ENCODE peak calls at places on chromosome 18, in five cellular contexts. S is stomach, V is ovary, O is breast epithelium, Z is H54. E is an unnamed sample.

GRCh38 chr18:2903006-2903405 is 56.2 kb downstream of the EMILIN2 start:
- DNase-seq in S (no peak), V (peak), O (peak), Z (peak), E (no peak)

GRCh38 chr18:48290162-48290926 is 118.8 kb downstream of the ZBTB7C start:
- DNase-seq in S (no peak), V (no peak), O (no peak), Z (no peak), E (peak)

GRCh38 chr18:57659463-57660102 is 37.9 kb upstream of the NARS1 start:
- DNase-seq in S (no peak), V (no peak), O (no peak), Z (no peak), E (no peak)

GRCh38 chr18:48711651-48712486 is 173.0 kb downstream of the CTIF start:
- DNase-seq in S (no peak), V (no peak), O (no peak), Z (peak), E (no peak)

GRCh38 chr18:32167980-32168379 is 21.9 kb upstream of the MEP1B start:
- DNase-seq in S (no peak), V (no peak), O (no peak), Z (no peak), E (no peak)

GRCh38 chr18:78171954-78172353 is 807.7 kb upstream of the SALL3 start:
- DNase-seq in S (no peak), V (no peak), O (no peak), Z (no peak), E (no peak)

GRCh38 chr18:72898870-72899840 is 31.4 kb upstream of the NETO1 start:
- DNase-seq in S (no peak), V (no peak), O (no peak), Z (no peak), E (no peak)

GRCh38 chr18:43634994-43635393 is 357.7 kb upstream of the SYT4 start:
- DNase-seq in S (no peak), V (no peak), O (no peak), Z (no peak), E (no peak)

GRCh38 chr18:39414009-39414700 is 1848.6 kb upstream of the CELF4 start:
- DNase-seq in S (no peak), V (no peak), O (no peak), Z (peak), E (no peak)

GRCh38 chr18:23864620-23865019 is 149.9 kb upstream of the TTC39C start:
- DNase-seq in S (no peak), V (no peak), O (no peak), Z (no peak), E (no peak)

DNA sequence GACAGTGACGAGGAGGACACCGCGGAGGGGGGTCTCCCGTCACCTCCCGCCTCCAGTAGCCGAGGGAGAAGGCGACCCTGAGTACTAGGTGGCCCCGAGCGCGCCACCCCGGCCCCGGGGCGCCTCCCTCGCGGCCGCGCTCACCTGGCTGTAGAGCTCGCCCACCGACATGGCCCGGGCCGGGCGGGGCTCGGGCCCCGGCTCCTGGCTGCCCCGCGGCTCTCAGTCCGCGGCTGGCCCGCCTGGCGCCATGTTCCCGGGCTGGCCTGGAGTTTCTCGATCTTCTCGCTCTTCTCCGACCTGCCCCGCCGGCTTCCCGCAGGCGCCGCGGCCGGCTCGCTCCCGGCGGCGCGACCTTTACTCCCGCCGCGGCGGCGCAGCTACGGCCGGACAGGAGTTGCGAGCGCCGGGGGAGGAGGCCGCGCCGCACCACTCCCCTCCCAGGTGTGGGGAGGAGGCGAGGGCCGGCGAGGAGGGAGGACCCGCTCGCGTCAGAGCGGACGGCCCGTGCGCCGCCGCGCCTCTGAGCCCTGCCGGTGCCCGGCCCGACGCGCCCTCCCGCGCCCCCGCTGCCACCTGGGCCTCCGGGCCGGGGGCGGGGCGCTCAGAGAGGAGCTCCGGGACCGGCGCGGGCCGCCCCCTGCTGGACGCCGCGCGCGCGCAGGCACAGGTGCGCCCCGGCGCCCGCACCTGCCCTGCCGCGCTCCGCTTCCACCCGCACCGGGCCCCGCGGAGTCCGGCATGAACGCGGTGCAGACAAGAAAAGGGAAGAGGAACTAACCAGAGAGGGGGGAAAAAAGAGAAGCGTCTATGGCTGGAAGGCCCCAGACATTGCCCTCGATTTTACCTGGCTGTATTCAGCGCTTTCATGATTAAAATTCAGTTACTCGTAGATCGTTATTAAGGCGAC is at the start of gene MYO5B:
- DNase-seq in S (peak), V (no peak), O (peak), Z (no peak), E (no peak)
- TF ChIP-seq POLR2A in S (no peak), V (no peak), O (no peak), Z (no peak), E (no peak)

GRCh38 chr18:11981383-11981632 is at the start of gene IMPA2:
- DNase-seq in S (no peak), V (no peak), O (no peak), Z (no peak), E (no peak)
- TF ChIP-seq POLR2A in S (no peak), V (peak), O (peak), Z (peak), E (peak)

GRCh38 chr18:11726556-11726955 is 37.5 kb downstream of the GNAL start:
- DNase-seq in S (no peak), V (no peak), O (no peak), Z (no peak), E (no peak)

GRCh38 chr18:11733031-11733430 is 44.0 kb downstream of the GNAL start:
- DNase-seq in S (peak), V (peak), O (peak), Z (peak), E (no peak)

GRCh38 chr18:11728247-11728646 is 39.2 kb downstream of the GNAL start:
- DNase-seq in S (no peak), V (no peak), O (no peak), Z (no peak), E (no peak)

GRCh38 chr18:11729556-11729955 is 40.5 kb downstream of the GNAL start:
- DNase-seq in S (no peak), V (no peak), O (no peak), Z (no peak), E (no peak)
- TF ChIP-seq POLR2A in S (no peak), V (no peak), O (no peak), Z (no peak), E (no peak)

DNA sequence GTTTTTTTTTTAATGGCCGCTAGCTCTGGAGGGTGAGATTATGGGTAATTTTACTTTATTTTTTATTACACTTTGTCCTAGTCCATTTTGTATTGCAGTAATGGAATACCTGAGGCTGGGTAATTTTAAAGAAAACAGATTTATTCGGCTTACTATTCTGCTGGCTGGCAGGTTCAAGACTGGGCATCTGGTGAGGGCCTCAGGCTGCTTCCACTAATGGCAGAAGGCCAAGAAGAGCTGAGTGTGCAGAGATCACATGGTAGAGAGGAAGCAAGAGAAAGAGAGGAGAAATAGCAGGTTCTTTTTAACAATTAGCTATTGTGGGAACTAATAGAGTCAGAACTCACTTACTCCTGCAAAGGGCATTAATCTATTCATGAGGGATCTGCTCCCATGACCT is 52.4 kb upstream of the ARHGAP28 start:
- DNase-seq in S (no peak), V (no peak), O (no peak), Z (no peak), E (no peak)
- TF ChIP-seq POLR2A in S (no peak), V (no peak), O (no peak), Z (no peak), E (no peak)

GRCh38 chr18:77124452-77124922 is 8.1 kb downstream of the MBP start:
- DNase-seq in S (no peak), V (no peak), O (no peak), Z (no peak), E (peak)
- TF ChIP-seq POLR2A in S (no peak), V (no peak), O (no peak), Z (no peak), E (no peak)

GRCh38 chr18:8611916-8612576 is 2.8 kb downstream of the RAB12 start:
- DNase-seq in S (no peak), V (no peak), O (no peak), Z (no peak), E (no peak)

GRCh38 chr18:8610442-8610801 is 1.2 kb downstream of the RAB12 start:
- DNase-seq in S (no peak), V (no peak), O (no peak), Z (no peak), E (no peak)

GRCh38 chr18:8607776-8608682 is 1.2 kb upstream of the RAB12 start:
- DNase-seq in S (no peak), V (peak), O (no peak), Z (no peak), E (no peak)

GRCh38 chr18:8609711-8610441 is 639 bp downstream of the RAB12 start:
- DNase-seq in S (no peak), V (no peak), O (no peak), Z (no peak), E (no peak)

GRCh38 chr18:8608795-8609673 is at the start of gene RAB12:
- DNase-seq in S (peak), V (peak), O (peak), Z (peak), E (no peak)
- TF ChIP-seq POLR2A in S (no peak), V (peak), O (no peak), Z (peak), E (no peak)

E was measured in vagina.